ENCODE peak calls at places on chromosomes 2 and 18, in ten cellular contexts. C, H, Q, P, I, O, D, T, S and J are unnamed samples.

GRCh38 chr2:98868548-98869271 is 67.3 kb downstream of the CRACDL start:
- DNase-seq in S (peak; percentile 22), C (no peak), H (no peak), Q (no peak), P (no peak), O (no peak), D (no peak), T (no peak), I (no peak), J (no peak)

GRCh38 chr2:133293544-133294270 is 274.6 kb downstream of the NCKAP5 start:
- DNase-seq in C (peak; percentile 2), S (no peak), P (no peak), T (no peak), I (no peak), Q (no peak), O (no peak), H (peak; percentile 64), D (no peak), J (no peak)

GRCh38 chr2:66432801-66433694 is 1.9 kb upstream of the MEIS1 start:
- DNase-seq in I (peak; percentile 90), H (peak; percentile 93), C (peak; percentile 98), D (peak; percentile 86), T (peak; percentile 89), Q (no peak), O (peak; percentile 88), S (peak; percentile 70), P (peak; percentile 96), J (peak; percentile 89)

GRCh38 chr2:206858972-206859739 is 80.2 kb upstream of the CPO start:
- DNase-seq in T (peak; percentile 79), S (no peak), C (no peak), H (no peak), I (no peak), D (no peak), P (no peak), Q (no peak), O (no peak), J (no peak)

GRCh38 chr2:68368657-68369339 is 3.7 kb downstream of the PLEK start:
- DNase-seq in S (no peak), C (peak; percentile 60), I (peak; percentile 28), P (no peak), Q (no peak), D (no peak), O (peak; percentile 96), H (peak; percentile 62), T (no peak), J (no peak)

GRCh38 chr2:215693269-215693998 is 257.6 kb upstream of the FN1 start:
- DNase-seq in H (no peak), T (no peak), S (no peak), I (peak; percentile 80), C (peak; percentile 88), P (no peak), O (peak; percentile 90), D (no peak), Q (no peak), J (no peak)

GRCh38 chr2:37877457-37878315 is 47.4 kb upstream of the RMDN2 start:
- DNase-seq in O (peak; percentile 77), C (peak; percentile 78), T (peak; percentile 63), P (no peak), Q (peak; percentile 36), S (no peak), D (no peak), H (no peak), I (no peak), J (no peak)

GRCh38 chr18:29271496-29271895 is 1094.6 kb upstream of the CDH2 start:
- DNase-seq in O (no peak), P (no peak), I (peak; percentile 3), D (no peak), Q (no peak), T (no peak), C (peak; percentile 45), H (no peak), S (no peak), J (no peak)

GRCh38 chr2:173434729-173435345 is 80.2 kb downstream of the CDCA7 start:
- DNase-seq in D (no peak), O (no peak), S (no peak), T (no peak), I (no peak), Q (no peak), H (no peak), C (no peak), P (no peak), J (no peak)

GRCh38 chr2:54957321-54957999 is 92.8 kb downstream of the RTN4 start:
- DNase-seq in P (no peak), S (no peak), H (no peak), O (no peak), T (no peak), Q (no peak), D (no peak), C (no peak), I (no peak), J (no peak)

GRCh38 chr2:37317746-37318145 is 6.9 kb downstream of the PRKD3 start:
- DNase-seq in Q (no peak), I (no peak), P (no peak), T (peak; percentile 50), S (no peak), O (no peak), C (no peak), H (no peak), D (no peak), J (no peak)

GRCh38 chr2:188668017-188668663 is 306.0 kb upstream of the COL3A1 start:
- DNase-seq in C (peak; percentile 94), I (peak; percentile 69), D (no peak), H (peak; percentile 61), Q (no peak), T (no peak), S (no peak), O (peak; percentile 25), P (no peak), J (no peak)

GRCh38 chr18:76754381-76754780 is 68.0 kb upstream of the ZNF236 start:
- DNase-seq in Q (no peak), C (no peak), P (no peak), S (no peak), D (no peak), T (no peak), I (no peak), H (no peak), O (no peak), J (no peak)

GRCh38 chr18:79962835-79963657 is 1.4 kb upstream of the HSBP1L1 start:
- DNase-seq in I (no peak), P (no peak), S (no peak), D (no peak), T (no peak), O (no peak), H (no peak), Q (peak; percentile 59), C (no peak), J (no peak)

GRCh38 chr18:74382481-74382880 is 66.8 kb downstream of the C18orf63 start:
- DNase-seq in I (no peak), H (no peak), S (no peak), T (no peak), D (no peak), O (no peak), Q (no peak), P (no peak), C (no peak), J (no peak)

GRCh38 chr2:19774788-19775156 is 127.0 kb downstream of the TTC32 start:
- DNase-seq in T (no peak), H (no peak), O (no peak), D (no peak), Q (no peak), P (no peak), S (no peak), C (no peak), I (no peak), J (no peak)

GRCh38 chr2:196322963-196323810 is 151.8 kb upstream of the STK17B start:
- DNase-seq in P (no peak), O (no peak), H (peak; percentile 52), S (no peak), T (no peak), D (no peak), I (peak; percentile 42), C (peak; percentile 71), Q (no peak), J (no peak)

GRCh38 chr2:30664761-30665358 is 142.4 kb downstream of the CAPN13 start:
- DNase-seq in T (no peak), Q (no peak), P (no peak), O (peak; percentile 65), C (peak; percentile 81), H (peak; percentile 81), I (peak; percentile 78), D (peak; percentile 40), S (no peak), J (peak; percentile 65)

GRCh38 chr2:169485650-169486138 is 6.4 kb downstream of the BBS5 start:
- DNase-seq in H (no peak), C (no peak), O (no peak), S (no peak), Q (no peak), I (no peak), D (no peak), T (no peak), P (no peak), J (no peak)

GRCh38 chr18:9736942-9737813 is 29.1 kb downstream of the RAB31 start:
- DNase-seq in Q (no peak), P (no peak), O (peak; percentile 74), H (no peak), C (no peak), S (peak; percentile 44), T (no peak), I (no peak), D (no peak), J (no peak)